ENCODE peak calls at places on chromosomes 6 and 20, in eight cellular contexts. Z is SK-N-DZ; X is AG08396; B is anterior cingulate cortex; K is psoas muscle; D is mucosa of gallbladder; E is activated CD8-positive, alpha-beta memory T cell treated with anti-CD3 and anti-CD28 coated beads for 48 hours; C is pancreas. O is an unnamed sample.

GRCh38 chr6:12472601-12473038 is 182.5 kb downstream of the EDN1 start:
- DNase-seq in X (peak), Z (no peak), E (no peak), C (no peak), K (peak), D (no peak), B (peak), O (peak)

GRCh38 chr20:4601630-4602296 is 119.9 kb upstream of the PRND start:
- DNase-seq in D (no peak), Z (no peak), K (no peak), B (peak), C (peak), X (peak), E (no peak), O (no peak)

GRCh38 chr6:108798672-108799355 is 49.4 kb upstream of the ARMC2 start:
- DNase-seq in K (no peak), D (peak), X (no peak), Z (peak), E (peak), C (no peak), B (no peak), O (peak)

GRCh38 chr6:51865176-51865575 is 222.2 kb downstream of the PKHD1 start:
- DNase-seq in D (no peak), C (no peak), K (no peak), B (no peak), E (no peak), X (no peak), Z (no peak), O (no peak)

GRCh38 chr20:19735446-19735845 is 22.6 kb upstream of the RIN2 start:
- DNase-seq in E (no peak), X (peak), C (no peak), K (peak), Z (no peak), D (peak), B (peak), O (no peak)

GRCh38 chr6:159679091-159680077 is 13.7 kb downstream of the SOD2 start:
- DNase-seq in E (no peak), D (no peak), X (no peak), B (no peak), Z (no peak), C (no peak), K (no peak), O (no peak)

GRCh38 chr6:155374681-155375080 is 60.4 kb upstream of the TFB1M start:
- DNase-seq in E (no peak), C (no peak), X (no peak), D (no peak), K (no peak), B (no peak), Z (no peak), O (no peak)

GRCh38 chr6:98532004-98532403 is 302.4 kb upstream of the POU3F2 start:
- DNase-seq in C (no peak), E (no peak), K (no peak), Z (no peak), X (no peak), B (no peak), D (no peak), O (no peak)

GRCh38 chr20:36861875-36862801 is 13.8 kb upstream of the TLDC2 start:
- DNase-seq in D (peak), B (peak), C (peak), Z (peak), E (no peak), K (peak), X (peak), O (peak)

GRCh38 chr6:148969679-148970078 is 222.8 kb downstream of the UST start:
- DNase-seq in E (no peak), K (peak), C (no peak), X (peak), B (no peak), D (no peak), Z (no peak), O (no peak)

GRCh38 chr6:124795879-124796838 is 166.1 kb upstream of the RNF217 start:
- DNase-seq in B (peak), K (peak), E (no peak), Z (peak), C (no peak), X (no peak), D (no peak), O (no peak)

GRCh38 chr20:9306521-9306920 is 207.9 kb upstream of the LAMP5 start:
- DNase-seq in X (peak), D (no peak), C (no peak), E (no peak), K (no peak), B (no peak), Z (no peak), O (no peak)

GRCh38 chr6:36616888-36617521 is 22.8 kb downstream of the SRSF3 start:
- DNase-seq in B (no peak), C (peak), K (peak), E (no peak), X (no peak), Z (no peak), D (peak), O (peak)

GRCh38 chr6:104484626-104485025 is 375.1 kb downstream of the HACE1 start:
- DNase-seq in B (no peak), C (no peak), X (no peak), K (no peak), D (no peak), Z (no peak), E (no peak), O (no peak)

GRCh38 chr20:9256359-9256758 is 187.5 kb downstream of the PLCB4 start:
- DNase-seq in E (no peak), K (no peak), Z (no peak), D (no peak), X (no peak), B (no peak), C (no peak), O (no peak)

GRCh38 chr6:35710241-35710847 is 21.6 kb upstream of the FKBP5 start:
- DNase-seq in E (no peak), K (no peak), Z (no peak), C (no peak), B (no peak), D (no peak), X (no peak), O (no peak)

GRCh38 chr6:63509652-63510352 is 62.5 kb upstream of the LOC128125822 start:
- DNase-seq in D (peak), Z (no peak), K (peak), B (no peak), C (peak), E (no peak), X (no peak), O (no peak)

GRCh38 chr6:43838276-43839036 is 68.4 kb downstream of the VEGFA start:
- DNase-seq in Z (peak), E (no peak), C (peak), B (no peak), K (peak), X (peak), D (peak), O (peak)

GRCh38 chr20:50328161-50328979 is 137.7 kb downstream of the CEBPB start:
- DNase-seq in X (no peak), K (no peak), E (no peak), C (no peak), B (no peak), D (no peak), Z (no peak), O (peak)

GRCh38 chr6:90285611-90286381 is 10.8 kb downstream of the BACH2 start:
- DNase-seq in K (peak), X (peak), B (peak), E (no peak), D (peak), Z (peak), C (peak), O (peak)

GRCh38 chr6:3612341-3613041 is 139.0 kb downstream of the PXDC1 start:
- DNase-seq in X (peak), C (no peak), D (no peak), Z (no peak), B (no peak), K (no peak), E (no peak), O (no peak)

GRCh38 chr6:17015551-17016381 is 86.1 kb upstream of the STMND1 start:
- DNase-seq in K (no peak), X (no peak), C (peak), D (peak), B (no peak), Z (no peak), E (peak), O (peak)

GRCh38 chr20:62824476-62825287 is 7.8 kb downstream of the COL9A3 start:
- DNase-seq in K (no peak), B (no peak), Z (peak), X (peak), E (no peak), C (peak), D (peak), O (no peak)

GRCh38 chr6:132333639-132334516 is 67.4 kb downstream of the MOXD1 start:
- DNase-seq in X (peak), D (peak), B (no peak), C (peak), K (no peak), E (no peak), Z (peak), O (no peak)

GRCh38 chr6:44234101-44235090 is 11.0 kb downstream of the SLC29A1 start:
- DNase-seq in C (peak), Z (peak), D (peak), X (peak), E (no peak), B (peak), K (peak), O (peak)

GRCh38 chr6:15522856-15523529 is 139.8 kb downstream of the DTNBP1 start:
- DNase-seq in X (no peak), D (no peak), K (no peak), E (no peak), B (no peak), C (no peak), Z (no peak), O (no peak)

GRCh38 chr6:157584036-157584435 is 203.0 kb downstream of the ZDHHC14 start:
- DNase-seq in E (no peak), Z (no peak), K (no peak), C (no peak), B (no peak), D (no peak), X (no peak), O (no peak)

GRCh38 chr6:34585512-34586045 is 29.4 kb upstream of the SPDEF start:
- DNase-seq in E (no peak), Z (no peak), X (no peak), C (no peak), B (no peak), K (no peak), D (no peak), O (no peak)

GRCh38 chr20:20780127-20780822 is 67.8 kb upstream of the RALGAPA2 start:
- DNase-seq in C (peak), E (no peak), Z (no peak), X (no peak), K (peak), D (peak), B (peak), O (peak)

GRCh38 chr20:46183768-46184167 is 65.7 kb downstream of the CD40 start:
- DNase-seq in E (no peak), Z (no peak), D (no peak), C (no peak), B (no peak), K (no peak), X (no peak), O (no peak)

GRCh38 chr20:62908971-62909791 is 17.1 kb downstream of the DIDO1 start:
- DNase-seq in X (no peak), K (no peak), E (no peak), C (no peak), D (no peak), B (no peak), Z (no peak), O (peak)

GRCh38 chr6:148416309-148416965 is 73.8 kb downstream of the SASH1 start:
- DNase-seq in B (no peak), D (no peak), Z (no peak), K (no peak), E (no peak), X (no peak), C (no peak), O (no peak)

GRCh38 chr6:42702200-42702599 is 20.2 kb downstream of the PRPH2 start:
- DNase-seq in X (peak), D (no peak), E (no peak), K (no peak), B (no peak), C (no peak), Z (no peak), O (no peak)

GRCh38 chr20:51562334-51563140 is 20.0 kb upstream of the NFATC2 start:
- DNase-seq in D (peak), E (no peak), B (peak), Z (no peak), X (peak), K (peak), C (peak), O (peak)

GRCh38 chr6:85660181-85660611 is 17.5 kb upstream of the SYNCRIP start:
- DNase-seq in K (peak), C (no peak), B (peak), E (no peak), X (peak), D (no peak), Z (peak), O (no peak)